ENCODE peak calls at places on chromosomes 5 and 9, in five cellular contexts. R is NCI-H1092 treated with DMSO at 0.1 percent for 48 hours; F is natural killer cell treated with Interleukin-12 subunit alpha and Interleukin-12 subunit beta and Interleukin-15 and Interleukin-18, amount 100 ng/mL, for 72 hours; Y is heart left ventricle; J is T-helper 22 cell. G is an unnamed sample.

GRCh38 chr9:123867034-123867433 is 62.9 kb downstream of the DENND1A start:
- DNase-seq in R (no peak), F (no peak), Y (no peak), J (no peak), G (no peak)

GRCh38 chr5:38509185-38509584 is 47.3 kb downstream of the LIFR start:
- DNase-seq in R (no peak), F (no peak), Y (no peak), J (no peak), G (no peak)

GRCh38 chr5:132464155-132464939 is 26.2 kb downstream of the IRF1 start:
- DNase-seq in R (no peak), F (no peak), Y (no peak), J (no peak), G (no peak)

GRCh38 chr9:136046555-136046921 is 48.6 kb downstream of the NACC2 start:
- DNase-seq in R (no peak), F (no peak), Y (no peak), J (no peak), G (no peak)

GRCh38 chr5:59178071-59178470 is 595.2 kb downstream of the RAB3C start:
- DNase-seq in R (no peak), F (no peak), Y (no peak), J (no peak), G (no peak)

GRCh38 chr5:27472000-27472763 is 433.8 kb upstream of the CDH9 start:
- DNase-seq in R (no peak), F (no peak), Y (no peak), J (no peak), G (no peak)

GRCh38 chr5:110852053-110852452 is 113.2 kb downstream of the SLC25A46 start:
- DNase-seq in R (no peak), F (no peak), Y (no peak), J (no peak), G (no peak)

GRCh38 chr5:91438871-91439270 is 55.8 kb upstream of the ARRDC3 start:
- DNase-seq in R (no peak), F (no peak), Y (no peak), J (no peak), G (no peak)

GRCh38 chr5:141521244-141521781 is 32.4 kb downstream of the PCDHGC5 start:
- DNase-seq in R (no peak), F (no peak), Y (no peak), J (no peak), G (peak; percentile 69)

GRCh38 chr5:62600560-62601252 is 22.1 kb downstream of the LRRC70 start:
- DNase-seq in R (no peak), F (no peak), Y (no peak), J (no peak), G (no peak)

GRCh38 chr9:75087279-75087823 is 604 bp downstream of the NMRK1 start:
- DNase-seq in R (peak; percentile 21), F (peak; percentile 71), Y (no peak), J (peak; percentile 34), G (no peak)

GRCh38 chr5:144971067-144971850 is 800.6 kb downstream of the KCTD16 start:
- DNase-seq in R (no peak), F (no peak), Y (no peak), J (no peak), G (no peak)

GRCh38 chr5:147464211-147464610 is 45.7 kb downstream of the DPYSL3 start:
- DNase-seq in R (no peak), F (no peak), Y (no peak), J (no peak), G (no peak)

GRCh38 chr9:125889122-125889523 is 141.9 kb downstream of the PBX3 start:
- DNase-seq in R (peak; percentile 77), F (no peak), Y (peak; percentile 66), J (no peak), G (no peak)

GRCh38 chr9:14314929-14315753 is 1.2 kb upstream of the NFIB start:
- DNase-seq in R (no peak), F (no peak), Y (peak; percentile 98), J (peak; percentile 11), G (peak; percentile 87)

GRCh38 chr5:856531-857425 is 6.0 kb upstream of the ZDHHC11 start:
- DNase-seq in R (no peak), F (no peak), Y (peak; percentile 31), J (no peak), G (no peak)

GRCh38 chr5:45800331-45800730 is 104.2 kb upstream of the HCN1 start:
- DNase-seq in R (no peak), F (no peak), Y (peak; percentile 37), J (no peak), G (no peak)

GRCh38 chr9:125156551-125156950 is 13.2 kb upstream of the SCAI start:
- DNase-seq in R (no peak), F (no peak), Y (no peak), J (no peak), G (no peak)

GRCh38 chr5:128815201-128815600 is 150.1 kb upstream of the SLC27A6 start:
- DNase-seq in R (no peak), F (no peak), Y (no peak), J (no peak), G (no peak)

GRCh38 chr9:89185980-89186379 is 7.4 kb upstream of the SHC3 start:
- DNase-seq in R (no peak), F (no peak), Y (no peak), J (no peak), G (no peak)

GRCh38 chr9:16532681-16533450 is 337.6 kb downstream of the BNC2 start:
- DNase-seq in R (no peak), F (no peak), Y (no peak), J (no peak), G (no peak)

GRCh38 chr9:98251554-98251953 is 3.9 kb downstream of the TBC1D2 start:
- DNase-seq in R (no peak), F (no peak), Y (no peak), J (no peak), G (no peak)

GRCh38 chr5:35822541-35822940 is 34.1 kb upstream of the IL7R start:
- DNase-seq in R (no peak), F (no peak), Y (no peak), J (no peak), G (no peak)

GRCh38 chr5:91820874-91821273 is 437.8 kb upstream of the ARRDC3 start:
- DNase-seq in R (no peak), F (no peak), Y (no peak), J (no peak), G (no peak)

GRCh38 chr5:178535299-178536175 is 54.7 kb downstream of the COL23A1 start:
- DNase-seq in R (no peak), F (no peak), Y (peak; percentile 76), J (no peak), G (peak; percentile 18)

GRCh38 chr5:174692982-174693422 is 31.4 kb upstream of the MSX2 start:
- DNase-seq in R (no peak), F (no peak), Y (no peak), J (no peak), G (no peak)